ENCODE peak calls at places on chromosomes 5 and 9, in six cellular contexts. S, M, Z, L, J and I are unnamed samples.

GRCh38 chr5:111792659-111793058 is 35.7 kb upstream of the NREP start:
- DNase-seq in J (no peak), M (no peak), S (no peak), Z (no peak), L (no peak), I (peak)

GRCh38 chr9:28774433-28775029 is 1201.2 kb upstream of the C9orf72 start:
- DNase-seq in J (no peak), L (no peak), S (no peak), Z (no peak), M (no peak), I (no peak)

GRCh38 chr5:9052421-9052820 is 493.5 kb downstream of the SEMA5A start:
- DNase-seq in J (no peak), M (no peak), S (no peak), Z (no peak), L (no peak), I (no peak)

GRCh38 chr5:179378441-179379271 is 33.4 kb upstream of the ADAMTS2 start:
- DNase-seq in S (peak), Z (peak), M (no peak), J (no peak), L (no peak), I (peak)

GRCh38 chr5:87705876-87706275 is 293.1 kb upstream of the CCNH start:
- DNase-seq in Z (no peak), S (no peak), L (no peak), J (no peak), M (no peak), I (no peak)

GRCh38 chr5:16178745-16179372 is 732 bp downstream of the MARCHF11 start:
- DNase-seq in M (no peak), S (peak), Z (no peak), L (peak), J (no peak), I (peak)

GRCh38 chr9:16154570-16155078 is 601.8 kb downstream of the CCDC171 start:
- DNase-seq in Z (no peak), M (no peak), J (no peak), L (peak), S (no peak), I (no peak)

GRCh38 chr5:121189569-121190305 is 661.9 kb upstream of the FTMT start:
- DNase-seq in L (no peak), M (no peak), Z (no peak), S (no peak), J (no peak), I (no peak)

GRCh38 chr9:97046228-97046627 is 7.3 kb upstream of the CTSV start:
- DNase-seq in J (no peak), Z (no peak), L (peak), S (no peak), M (no peak), I (no peak)

GRCh38 chr9:83972286-83972685 is 7.7 kb downstream of the HNRNPK start:
- DNase-seq in S (no peak), L (no peak), Z (no peak), J (no peak), M (no peak), I (no peak)

GRCh38 chr5:78541058-78541624 is 107.4 kb downstream of the LHFPL2 start:
- DNase-seq in S (no peak), L (no peak), M (no peak), Z (no peak), J (no peak), I (no peak)

GRCh38 chr9:89655990-89656657 is 51.3 kb downstream of the GADD45G start:
- DNase-seq in S (peak), M (no peak), Z (no peak), L (peak), J (no peak), I (no peak)

GRCh38 chr5:95697781-95698681 is 15.2 kb upstream of the SPATA9 start:
- DNase-seq in L (no peak), Z (no peak), M (no peak), S (no peak), J (no peak), I (no peak)

GRCh38 chr5:101306391-101307137 is 403.5 kb upstream of the ST8SIA4 start:
- DNase-seq in J (no peak), L (no peak), M (no peak), S (no peak), Z (no peak), I (no peak)

GRCh38 chr5:54401515-54401914 is 54.0 kb upstream of the HSPB3 start:
- DNase-seq in J (no peak), M (no peak), S (no peak), L (no peak), Z (no peak), I (no peak)

GRCh38 chr5:139759219-139759721 is 36.3 kb upstream of the PSD2 start:
- DNase-seq in J (no peak), M (no peak), L (peak), Z (no peak), S (peak), I (no peak)

GRCh38 chr9:126788631-126789349 is 16.1 kb upstream of the ZBTB43 start:
- DNase-seq in J (no peak), Z (no peak), S (no peak), L (no peak), M (no peak), I (no peak)

GRCh38 chr9:126506361-126507317 is 107.1 kb upstream of the LMX1B start:
- DNase-seq in J (no peak), S (peak), Z (no peak), M (no peak), L (no peak), I (no peak)

GRCh38 chr9:113771199-113771598 is 104.9 kb upstream of the ZNF618 start:
- DNase-seq in S (no peak), M (no peak), L (no peak), J (no peak), Z (no peak), I (no peak)

GRCh38 chr9:11962327-11962726 is 730.9 kb upstream of the TYRP1 start:
- DNase-seq in M (no peak), L (no peak), J (no peak), S (no peak), Z (no peak), I (no peak)

GRCh38 chr5:18000744-18001143 is 366.5 kb downstream of the TAF11L14 start:
- DNase-seq in J (no peak), L (no peak), M (no peak), S (no peak), Z (no peak), I (no peak)

GRCh38 chr5:2038337-2039179 is 155.8 kb upstream of the IRX4 start:
- DNase-seq in Z (no peak), M (peak), J (peak), S (peak), L (peak), I (no peak)

GRCh38 chr5:127492854-127493738 is 24.3 kb upstream of the PRRC1 start:
- DNase-seq in L (no peak), S (no peak), M (no peak), J (peak), Z (peak), I (peak)

GRCh38 chr5:98503582-98503981 is 269.9 kb upstream of the RGMB start:
- DNase-seq in S (no peak), L (no peak), J (no peak), M (no peak), Z (no peak), I (no peak)

GRCh38 chr5:173556142-173557028 is 60.1 kb downstream of the BOD1 start:
- DNase-seq in J (no peak), S (no peak), M (no peak), Z (no peak), L (no peak), I (no peak)

GRCh38 chr5:113776832-113777525 is 263.5 kb downstream of the YTHDC2 start:
- DNase-seq in Z (no peak), S (no peak), L (no peak), M (no peak), J (no peak), I (no peak)

GRCh38 chr9:91034976-91035824 is 233.6 kb downstream of the SYK start:
- DNase-seq in L (no peak), Z (no peak), M (no peak), S (no peak), J (no peak), I (no peak)